ENCODE peak calls at places on chromosomes 2 and 18, in four cellular contexts. H is Right ventricle myocardium inferior, O is T-helper 17 cell, G is left lobe of liver. S is an unnamed sample.

GRCh38 chr2:84748339-84748738 is 132.5 kb downstream of the TRABD2A start:
- ATAC-seq in H (no peak), O (no peak), G (no peak), S (no peak)

GRCh38 chr2:62383843-62384242 is 122.2 kb downstream of the TMEM17 start:
- ATAC-seq in H (no peak), O (no peak), G (no peak), S (no peak)

GRCh38 chr2:39530423-39530866 is 93.4 kb upstream of the MAP4K3 start:
- ATAC-seq in H (no peak), O (no peak), G (no peak), S (no peak)

GRCh38 chr2:19361325-19361990 is 3.0 kb upstream of the OSR1 start:
- ATAC-seq in H (peak), O (no peak), G (peak), S (no peak)

GRCh38 chr2:45909677-45910191 is 258.3 kb downstream of the PRKCE start:
- ATAC-seq in H (no peak), O (peak), G (no peak), S (no peak)

GRCh38 chr2:30266705-30267104 is 35.4 kb downstream of the LBH start:
- ATAC-seq in H (no peak), O (peak), G (peak), S (no peak)

GRCh38 chr2:232350804-232351685 is 27.5 kb upstream of the ALPP start:
- ATAC-seq in H (no peak), O (no peak), G (peak), S (no peak)

GRCh38 chr2:3192920-3193319 is 184.7 kb downstream of the EIPR1 start:
- ATAC-seq in H (no peak), O (no peak), G (no peak), S (no peak)

GRCh38 chr2:73212098-73212447 is 2.0 kb upstream of the SMYD5 start:
- ATAC-seq in H (no peak), O (no peak), G (no peak), S (no peak)

GRCh38 chr2:64562148-64562784 is 38.1 kb downstream of the AFTPH start:
- ATAC-seq in H (no peak), O (peak), G (peak), S (no peak)

GRCh38 chr2:216222650-216223352 is 113.7 kb downstream of the XRCC5 start:
- ATAC-seq in H (no peak), O (peak), G (no peak), S (no peak)

GRCh38 chr2:196750977-196751631 is 48.4 kb downstream of the GTF3C3 start:
- ATAC-seq in H (peak), O (peak), G (peak), S (peak)

GRCh38 chr2:215736653-215737290 is 276.6 kb downstream of the MREG start:
- ATAC-seq in H (no peak), O (no peak), G (no peak), S (peak)

GRCh38 chr2:102509749-102510148 is 36.7 kb downstream of the SLC9A4 start:
- ATAC-seq in H (no peak), O (no peak), G (no peak), S (no peak)

GRCh38 chr18:28044036-28044435 is 132.9 kb downstream of the CDH2 start:
- ATAC-seq in H (no peak), O (no peak), G (peak), S (no peak)

GRCh38 chr2:150134223-150134858 is 353.1 kb downstream of the RND3 start:
- ATAC-seq in H (no peak), O (no peak), G (peak), S (no peak)

S was measured in gastroesophageal sphincter.